ENCODE peak calls at places on chromosomes 2 and 18, in seven cellular contexts. One of them, this sample, is unnamed.

GRCh38 chr2:180723712-180724111 is 256.7 kb upstream of the UBE2E3 start:
- DNase-seq in stomach: no peak
- DNase-seq in HepG2: no peak
- DNase-seq in A549: no peak
- DNase-seq in GM12878: no peak
- DNase-seq in H1: no peak
- DNase-seq in K562: no peak
- DNase-seq in this sample: no peak

GRCh38 chr2:55063226-55063625 is 13.0 kb upstream of the RTN4 start:
- DNase-seq in stomach: no peak
- DNase-seq in A549: no peak
- DNase-seq in HepG2: no peak
- DNase-seq in GM12878: no peak
- DNase-seq in K562: no peak
- DNase-seq in H1: no peak
- DNase-seq in this sample: no peak

GRCh38 chr18:38493991-38494559 is 928.5 kb upstream of the CELF4 start:
- DNase-seq in stomach: no peak
- DNase-seq in H1: no peak
- DNase-seq in HepG2: no peak
- DNase-seq in GM12878: no peak
- DNase-seq in K562: no peak
- DNase-seq in A549: no peak
- DNase-seq in this sample: no peak

GRCh38 chr2:52463457-52463856 is 1304.1 kb upstream of the CHAC2 start:
- DNase-seq in GM12878: no peak
- DNase-seq in A549: no peak
- DNase-seq in H1: no peak
- DNase-seq in stomach: no peak
- DNase-seq in K562: no peak
- DNase-seq in HepG2: no peak
- DNase-seq in this sample: no peak

GRCh38 chr2:16623564-16624418 is 41.8 kb downstream of the CYRIA start:
- DNase-seq in stomach: no peak
- DNase-seq in H1: no peak
- DNase-seq in A549: no peak
- DNase-seq in HepG2: no peak
- DNase-seq in K562: no peak
- DNase-seq in GM12878: no peak
- DNase-seq in this sample: no peak

GRCh38 chr2:85071096-85071495 is 62.1 kb upstream of the TCF7L1 start:
- DNase-seq in K562: no peak
- DNase-seq in H1: no peak
- DNase-seq in GM12878: no peak
- DNase-seq in HepG2: no peak
- DNase-seq in A549: no peak
- DNase-seq in stomach: no peak
- DNase-seq in this sample: no peak

GRCh38 chr18:73987247-73987980 is 160.2 kb downstream of the FBXO15 start:
- DNase-seq in HepG2: no peak
- DNase-seq in A549: no peak
- DNase-seq in H1: no peak
- DNase-seq in K562: no peak
- DNase-seq in GM12878: no peak
- DNase-seq in stomach: no peak
- DNase-seq in this sample: no peak

GRCh38 chr18:55577812-55578539 is 10.0 kb downstream of the TCF4 start:
- DNase-seq in HepG2: no peak
- DNase-seq in K562: no peak
- DNase-seq in stomach: no peak
- DNase-seq in GM12878: no peak
- DNase-seq in H1: no peak
- DNase-seq in A549: no peak
- DNase-seq in this sample: no peak

GRCh38 chr18:7897119-7897518 is 330.0 kb downstream of the PTPRM start:
- DNase-seq in A549: no peak
- DNase-seq in H1: no peak
- DNase-seq in stomach: no peak
- DNase-seq in HepG2: no peak
- DNase-seq in GM12878: no peak
- DNase-seq in K562: no peak
- DNase-seq in this sample: no peak

GRCh38 chr2:219485201-219485580 is 13.5 kb upstream of the GMPPA start:
- DNase-seq in stomach: no peak
- DNase-seq in A549: no peak
- DNase-seq in H1: no peak
- DNase-seq in K562: no peak
- DNase-seq in GM12878: no peak
- DNase-seq in HepG2: no peak
- DNase-seq in this sample: no peak
- H3K4me3 ChIP-seq in stomach: no peak overlapping the region
- H3K4me3 ChIP-seq in A549: no peak overlapping the region
- H3K4me3 ChIP-seq in H1: peak overlapping the region; percentile 32
- H3K4me3 ChIP-seq in K562: no peak overlapping the region
- H3K4me3 ChIP-seq in GM12878: no peak overlapping the region
- H3K4me3 ChIP-seq in HepG2: no peak overlapping the region
- H3K4me3 ChIP-seq in this sample: no peak overlapping the region

DNA sequence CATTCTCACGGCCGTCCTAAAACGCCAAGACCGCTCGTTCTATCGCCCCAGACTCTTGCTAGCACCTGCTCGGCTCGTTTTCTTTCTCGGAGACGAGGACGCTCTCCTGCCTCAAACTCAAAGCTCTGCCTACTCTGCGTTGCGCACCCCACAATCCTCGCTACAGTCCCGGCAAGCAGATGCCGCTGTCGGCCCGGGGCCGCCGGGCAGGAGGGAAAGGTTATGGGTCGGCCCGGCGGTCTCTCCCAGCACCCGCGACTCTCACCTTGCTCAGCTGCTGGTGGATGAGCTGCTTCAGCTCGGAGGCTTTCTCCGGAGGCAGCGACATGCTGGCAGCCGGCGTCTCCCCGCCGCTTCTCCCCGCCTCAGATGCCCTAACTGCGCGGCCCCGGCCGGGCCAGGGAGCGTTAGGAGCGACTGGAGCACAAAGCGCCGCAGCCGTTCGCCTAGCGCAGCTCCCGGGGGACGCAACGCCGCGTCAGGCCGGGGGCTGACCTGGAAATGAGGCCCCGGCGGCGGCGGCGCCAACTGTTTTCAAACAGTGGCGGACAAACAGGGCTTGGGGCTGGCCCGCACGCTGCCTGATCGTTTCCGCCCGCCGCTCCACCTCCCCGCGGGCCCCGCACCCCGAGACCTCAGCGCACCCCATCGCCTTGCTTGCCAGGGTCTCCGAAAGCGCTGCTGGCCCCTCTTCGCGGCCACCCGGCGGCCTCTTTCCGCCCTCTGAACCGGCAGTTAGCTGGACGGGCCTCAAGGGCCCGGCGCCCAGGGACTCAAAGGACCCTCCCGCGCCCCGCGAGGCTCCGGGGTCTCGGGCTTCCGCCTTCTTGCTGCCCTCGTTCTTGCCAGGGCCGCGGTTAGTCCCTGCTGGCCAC is at the start of the genes CEP76 and PSMG2:
- DNase-seq in K562: peak; percentile 85
- DNase-seq in GM12878: peak; percentile 53
- DNase-seq in stomach: peak; percentile 88
- DNase-seq in A549: peak; percentile 73
- DNase-seq in HepG2: peak; percentile 81
- DNase-seq in H1: peak; percentile 65
- DNase-seq in this sample: peak; percentile 78
- TF ChIP-seq EP300 in K562: peak; percentile 31
- TF ChIP-seq EP300 in GM12878: no peak
- TF ChIP-seq EP300 in stomach: no peak
- TF ChIP-seq EP300 in A549: no peak
- TF ChIP-seq EP300 in HepG2: no peak
- TF ChIP-seq EP300 in H1: no peak
- TF ChIP-seq EP300 in this sample: peak; percentile 12

DNA sequence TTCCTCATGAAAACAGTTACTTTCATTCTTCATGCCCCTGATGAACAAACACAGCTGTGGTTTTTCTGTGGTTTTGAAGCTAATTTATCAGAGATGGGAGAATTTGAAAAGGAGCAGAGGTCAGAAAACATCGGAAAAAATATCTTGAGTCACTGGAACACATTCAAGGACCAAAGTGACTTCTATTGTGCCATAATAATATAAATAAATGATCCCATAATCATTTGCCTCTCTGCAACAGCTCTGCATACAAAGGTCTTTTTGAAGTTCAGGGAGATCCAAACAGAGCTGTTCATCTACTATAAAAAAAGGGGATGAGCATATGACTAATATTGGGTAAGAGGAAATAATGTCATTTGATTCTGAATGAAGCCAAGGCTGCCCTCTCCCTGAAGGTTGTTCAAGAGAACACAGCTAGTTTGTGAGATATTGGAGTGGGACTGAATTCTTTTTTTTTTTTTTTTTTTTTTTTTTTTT is 201.3 kb upstream of the GALNT5 start:
- DNase-seq in GM12878: no peak
- DNase-seq in K562: no peak
- DNase-seq in HepG2: peak; percentile 69
- DNase-seq in stomach: no peak
- DNase-seq in H1: no peak
- DNase-seq in A549: no peak
- DNase-seq in this sample: no peak
- H3K4me3 ChIP-seq in GM12878: no peak overlapping the region
- H3K4me3 ChIP-seq in K562: no peak overlapping the region
- H3K4me3 ChIP-seq in HepG2: no peak overlapping the region
- H3K4me3 ChIP-seq in stomach: no peak overlapping the region
- H3K4me3 ChIP-seq in H1: no peak overlapping the region
- H3K4me3 ChIP-seq in A549: no peak overlapping the region
- H3K4me3 ChIP-seq in this sample: no peak overlapping the region

DNA sequence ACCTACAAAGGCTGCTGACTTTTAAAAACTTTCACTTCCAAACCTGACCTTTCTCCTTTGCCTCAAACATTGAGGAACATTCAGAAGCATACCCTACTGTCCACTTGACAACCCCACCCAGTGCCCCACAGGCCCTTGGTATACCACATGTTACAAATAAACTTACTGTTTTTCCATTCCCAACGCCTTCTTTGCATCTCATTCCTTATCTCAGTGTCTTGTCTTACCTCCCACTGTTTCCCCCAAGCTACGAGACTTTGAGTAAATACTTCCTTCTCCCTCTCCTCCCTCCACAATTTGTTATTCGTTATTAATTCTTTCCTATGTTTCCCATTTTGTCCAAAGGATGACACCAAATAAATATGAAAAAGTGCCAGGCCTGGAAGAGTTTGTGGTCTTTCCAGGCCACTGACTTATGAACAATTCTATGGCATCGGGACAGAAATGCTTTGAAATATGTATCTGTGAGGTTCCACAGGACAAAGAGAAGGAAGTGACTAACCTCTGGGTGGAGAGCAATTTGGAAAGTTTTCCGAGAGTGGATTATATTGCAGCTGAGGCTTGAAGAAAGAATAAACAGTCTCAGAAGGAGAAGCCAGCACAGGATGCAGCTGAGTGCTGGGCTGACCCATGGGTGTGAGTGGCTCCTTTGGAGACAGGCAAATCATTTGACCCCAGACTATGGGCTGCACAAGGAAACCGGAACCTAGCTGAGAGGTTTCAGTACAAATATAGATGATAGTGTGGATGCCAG is 409.1 kb downstream of the LPIN1 start:
- DNase-seq in A549: no peak
- DNase-seq in HepG2: no peak
- DNase-seq in GM12878: no peak
- DNase-seq in stomach: no peak
- DNase-seq in H1: no peak
- DNase-seq in K562: no peak
- DNase-seq in this sample: no peak
- TF ChIP-seq EP300 in A549: no peak
- TF ChIP-seq EP300 in HepG2: no peak
- TF ChIP-seq EP300 in GM12878: no peak
- TF ChIP-seq EP300 in stomach: no peak
- TF ChIP-seq EP300 in H1: no peak
- TF ChIP-seq EP300 in K562: no peak
- TF ChIP-seq EP300 in this sample: no peak

DNA sequence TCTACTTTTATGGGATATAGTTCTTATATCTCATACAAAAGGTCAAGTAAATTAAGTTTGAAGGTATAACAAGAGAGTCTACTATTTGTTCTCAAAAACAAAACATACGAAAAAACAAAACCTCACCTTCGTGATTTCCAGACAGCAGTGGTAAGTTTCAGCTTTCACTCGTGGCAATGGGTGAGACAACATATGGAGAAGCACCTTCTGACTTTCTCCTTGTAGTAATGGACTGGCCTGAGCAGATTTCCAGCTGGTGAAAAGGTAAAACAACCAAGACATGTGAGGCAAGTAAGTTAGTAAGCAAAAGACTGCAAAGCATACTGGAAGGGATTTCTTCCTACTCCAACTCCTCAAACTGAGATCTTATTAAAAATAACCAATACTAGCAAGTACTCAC is 39.6 kb downstream of the RTTN start:
- DNase-seq in H1: no peak
- DNase-seq in HepG2: no peak
- DNase-seq in stomach: no peak
- DNase-seq in GM12878: peak; percentile 36
- DNase-seq in K562: no peak
- DNase-seq in A549: no peak
- DNase-seq in this sample: no peak
- H3K4me3 ChIP-seq in H1: no peak overlapping the region
- H3K4me3 ChIP-seq in HepG2: no peak overlapping the region
- H3K4me3 ChIP-seq in stomach: no peak overlapping the region
- H3K4me3 ChIP-seq in GM12878: no peak overlapping the region
- H3K4me3 ChIP-seq in K562: no peak overlapping the region
- H3K4me3 ChIP-seq in A549: no peak overlapping the region
- H3K4me3 ChIP-seq in this sample: no peak overlapping the region

GRCh38 chr18:3297025-3297984 is 35.4 kb downstream of the MYL12B start:
- DNase-seq in H1: peak; percentile 96
- DNase-seq in GM12878: peak; percentile 69
- DNase-seq in HepG2: peak; percentile 91
- DNase-seq in A549: peak; percentile 34
- DNase-seq in K562: peak; percentile 71
- DNase-seq in stomach: peak; percentile 94
- DNase-seq in this sample: peak; percentile 54
- TF ChIP-seq EP300 in H1: peak; percentile 64
- TF ChIP-seq EP300 in GM12878: no peak
- TF ChIP-seq EP300 in HepG2: peak; percentile 74
- TF ChIP-seq EP300 in A549: no peak
- TF ChIP-seq EP300 in K562: peak; percentile 50
- TF ChIP-seq EP300 in stomach: no peak
- TF ChIP-seq EP300 in this sample: no peak